ENCODE peak calls at places on chromosomes 6 and 20, in seven cellular contexts. V is K562, I is psoas muscle, T is ovary, Y is endodermal cell, A is stomach, C is brain microvascular endothelial cell. P is an unnamed sample. For H3K27me3, the result is how much of the 10 kb centered on the place peaks cover.

GRCh38 chr6:100719883-100720682 is 161.0 kb downstream of the ASCC3 start:
- DNase-seq in Y (no peak), A (no peak), I (no peak), V (no peak), T (no peak), C (no peak), P (peak)

GRCh38 chr20:50187403-50188051 is 3.1 kb upstream of the CEBPB start:
- DNase-seq in T (peak), Y (peak), C (peak), V (peak), I (no peak), A (no peak), P (no peak)

GRCh38 chr6:141667580-141668309 is 465.0 kb upstream of the GJE1 start:
- DNase-seq in Y (peak), C (peak), V (no peak), T (no peak), I (no peak), A (no peak), P (no peak)

GRCh38 chr20:17066955-17067354 is 159.9 kb upstream of the PCSK2 start:
- DNase-seq in T (no peak), Y (peak), I (no peak), C (no peak), A (no peak), V (no peak), P (peak)

GRCh38 chr20:1700990-1701389 is 43.4 kb upstream of the SIRPG start:
- DNase-seq in C (no peak), T (no peak), Y (no peak), I (no peak), V (no peak), A (no peak), P (no peak)

GRCh38 chr20:57400262-57400701 is 9.1 kb downstream of the RBM38 start:
- DNase-seq in Y (no peak), V (no peak), T (peak), I (peak), A (no peak), C (no peak), P (no peak)

GRCh38 chr6:165628955-165629354 is 34.1 kb downstream of the PDE10A start:
- DNase-seq in V (no peak), T (no peak), I (no peak), Y (no peak), A (no peak), C (no peak), P (no peak)

GRCh38 chr6:156160788-156161150 is 616.4 kb upstream of the ARID1B start:
- DNase-seq in C (no peak), T (no peak), A (no peak), Y (no peak), V (no peak), I (no peak), P (no peak)

DNA sequence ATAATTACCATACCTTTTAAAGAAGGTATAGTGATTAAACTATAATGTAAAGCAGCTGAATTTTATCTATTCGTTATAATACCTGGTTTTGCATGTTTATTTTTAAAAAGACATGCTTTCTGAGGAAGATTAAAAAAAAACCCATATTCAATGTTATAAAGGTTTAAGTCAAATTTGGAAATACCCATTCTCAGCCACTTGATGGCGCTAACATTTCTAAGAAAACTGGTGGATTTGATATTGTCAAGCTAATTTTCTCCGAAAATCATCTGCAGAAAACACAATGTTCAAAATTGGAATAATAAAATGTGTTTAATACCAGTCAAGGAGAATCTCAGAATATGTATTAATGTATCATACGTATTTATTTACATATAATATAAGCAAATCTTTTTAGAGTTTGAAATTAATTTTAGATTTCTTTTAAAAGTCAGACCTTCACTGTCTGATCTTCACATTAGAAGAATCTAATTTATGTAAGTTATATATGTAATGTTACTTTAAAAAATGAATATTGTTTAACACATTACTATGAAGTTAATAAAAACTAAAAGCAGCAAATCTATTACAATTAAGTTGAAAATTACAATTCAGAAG is 35.0 kb downstream of the SHPRH start:
- DNase-seq in T (no peak), Y (no peak), I (no peak), C (peak), V (peak), A (no peak), P (peak)
- TF ChIP-seq CTCF in T (peak), Y (peak), I (peak), C (peak), V (peak), A (peak), P (peak)

GRCh38 chr20:63366658-63367360 is 5.7 kb upstream of the CHRNA4 start:
- DNase-seq in I (no peak), V (no peak), T (no peak), Y (no peak), C (no peak), A (no peak), P (peak)

GRCh38 chr20:63367446-63368055 is 6.4 kb upstream of the CHRNA4 start:
- DNase-seq in C (no peak), T (no peak), A (no peak), I (no peak), Y (no peak), V (no peak), P (no peak)

GRCh38 chr20:63369724-63370622 is 8.8 kb upstream of the CHRNA4 start:
- DNase-seq in V (no peak), A (no peak), I (no peak), T (no peak), Y (no peak), C (no peak), P (no peak)

GRCh38 chr20:63369024-63369530 is 7.9 kb upstream of the CHRNA4 start:
- DNase-seq in C (no peak), Y (no peak), T (no peak), A (no peak), I (no peak), V (no peak), P (no peak)

DNA sequence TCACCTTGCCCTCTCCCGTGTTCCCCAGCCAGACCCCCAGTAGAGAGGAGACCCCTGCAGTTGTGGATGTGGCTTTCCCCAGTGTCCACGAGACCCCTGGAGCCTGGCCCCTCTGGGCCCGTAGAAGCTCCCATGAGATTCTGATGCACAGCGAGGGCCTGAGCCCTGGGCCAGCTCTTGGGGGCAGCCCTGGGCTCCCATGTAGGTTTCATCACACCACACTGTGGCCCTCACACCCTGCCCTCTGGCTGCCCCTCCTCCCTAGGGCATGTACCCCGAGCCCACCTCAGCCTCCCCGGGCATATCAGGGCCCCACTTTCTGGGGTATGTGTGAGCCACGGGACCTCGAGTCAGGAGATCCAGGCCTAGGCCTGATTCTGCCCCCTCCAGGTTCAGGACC is 7.0 kb upstream of the CHRNA4 start:
- DNase-seq in I (no peak), V (no peak), Y (no peak), T (no peak), C (no peak), A (no peak), P (no peak)
- H3K27me3 ChIP-seq in I (half or more), V (half or more), Y (under half), T (under half), C (under half), A (half or more), P (under half)

GRCh38 chr6:150620763-150621162 is 21.1 kb downstream of the PLEKHG1 start:
- DNase-seq in A (no peak), T (no peak), C (no peak), Y (no peak), V (no peak), I (no peak), P (no peak)

GRCh38 chr6:150622476-150622875 is 22.8 kb downstream of the PLEKHG1 start:
- DNase-seq in I (no peak), Y (no peak), V (no peak), C (no peak), A (no peak), T (no peak), P (no peak)

GRCh38 chr6:150624199-150624598 is 24.5 kb downstream of the PLEKHG1 start:
- DNase-seq in I (no peak), C (no peak), V (no peak), T (no peak), Y (no peak), A (no peak), P (no peak)

GRCh38 chr6:150625927-150626326 is 26.2 kb downstream of the PLEKHG1 start:
- DNase-seq in V (no peak), I (no peak), A (no peak), Y (no peak), C (no peak), T (no peak), P (no peak)

GRCh38 chr6:150622941-150623874 is 23.5 kb downstream of the PLEKHG1 start:
- DNase-seq in A (no peak), I (no peak), Y (no peak), V (no peak), T (no peak), C (no peak), P (no peak)
- H3K4me3 ChIP-seq in A (no peak), I (no peak), Y (no peak), V (no peak), T (no peak), C (no peak), P (no peak)

DNA sequence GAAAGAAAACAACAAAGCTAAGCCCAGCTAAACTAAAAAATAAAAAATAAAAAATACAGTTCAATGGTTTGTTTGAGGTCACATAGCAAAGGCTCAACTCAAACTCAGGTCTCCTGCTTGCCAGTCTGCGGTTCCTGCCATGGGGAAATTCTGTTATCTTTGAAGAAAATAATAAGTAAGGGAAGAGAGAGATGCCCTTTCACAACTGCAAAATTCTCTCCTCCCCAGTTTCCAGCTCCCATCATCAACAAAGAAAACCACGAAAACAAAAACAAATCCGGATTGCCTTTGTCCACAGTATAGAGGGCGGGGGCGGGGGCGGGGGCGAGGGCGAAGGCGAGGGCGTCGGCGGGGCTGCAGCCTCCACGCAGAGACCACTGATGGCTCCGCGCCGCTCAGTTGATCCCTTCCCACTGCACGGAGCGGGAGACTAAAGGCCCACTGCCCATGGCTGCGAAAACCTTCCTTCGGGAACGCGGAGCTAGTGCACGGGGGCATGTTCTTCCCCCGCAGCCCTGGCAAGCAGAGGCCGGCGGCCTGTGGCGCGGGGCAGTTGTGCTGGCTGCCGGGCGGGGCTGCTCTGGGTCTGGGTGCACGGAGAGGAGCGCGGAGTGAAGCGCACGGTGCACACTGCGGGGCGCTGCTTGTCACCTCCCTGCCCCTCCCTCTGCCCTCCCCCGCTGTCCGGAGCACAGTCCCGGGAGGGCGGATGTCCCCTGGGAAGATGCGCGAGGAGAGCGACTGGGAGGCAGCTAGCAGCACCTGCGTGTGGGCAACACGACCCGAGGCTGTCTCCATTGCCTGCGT is 54.2 kb upstream of the TPD52L1 start:
- DNase-seq in I (peak), C (peak), T (peak), Y (peak), A (peak), V (peak), P (peak)
- TF ChIP-seq CTCF in I (no peak), C (no peak), T (no peak), Y (no peak), A (no peak), V (peak), P (no peak)

GRCh38 chr6:149963462-149964242 is at the start of gene ULBP1:
- DNase-seq in I (peak), V (peak), C (peak), T (peak), Y (peak), A (peak), P (peak)
- H3K27me3 ChIP-seq in I (half or more), V (under half), C (under half), T (under half), Y (half or more), A (half or more), P (half or more)

GRCh38 chr6:17940151-17940791 is 47.2 kb downstream of the KIF13A start:
- DNase-seq in V (no peak), A (no peak), C (no peak), I (no peak), Y (no peak), T (no peak), P (no peak)
- H3K4me3 ChIP-seq in V (no peak), A (no peak), C (no peak), I (no peak), Y (peak), T (no peak), P (no peak)

GRCh38 chr20:52783769-52784168 is 188.4 kb upstream of the TSHZ2 start:
- DNase-seq in T (no peak), V (peak), I (no peak), A (no peak), Y (peak), C (no peak), P (peak)
- TF ChIP-seq CTCF in T (no peak), V (peak), I (no peak), A (no peak), Y (peak), C (no peak), P (peak)

P was measured in cardiac muscle cell.